ENCODE peak calls at places on chromosomes 2 and 18, in four cellular contexts. Q, L, A and Y are unnamed samples.

GRCh38 chr2:230706053-230706498 is 6.6 kb upstream of the CAB39 start:
- DNase-seq in Q (no peak), L (no peak), A (no peak), Y (no peak)

GRCh38 chr2:105143467-105144127 is 97.9 kb upstream of the GPR45 start:
- DNase-seq in Q (no peak), L (no peak), A (no peak), Y (no peak)

GRCh38 chr2:216554755-216555154 is 56.1 kb downstream of the RPL37A start:
- DNase-seq in Q (no peak), L (no peak), A (no peak), Y (no peak)

GRCh38 chr2:189149981-189150380 is 29.6 kb downstream of the COL5A2 start:
- DNase-seq in Q (no peak), L (no peak), A (peak), Y (peak)

GRCh38 chr18:74266161-74266560 is 25.6 kb downstream of the CYB5A start:
- DNase-seq in Q (no peak), L (no peak), A (no peak), Y (no peak)

GRCh38 chr2:186496401-186496800 is 10.3 kb downstream of the ZC3H15 start:
- DNase-seq in Q (no peak), L (no peak), A (no peak), Y (no peak)

GRCh38 chr2:179571141-179571713 is 290.2 kb downstream of the ZNF385B start:
- DNase-seq in Q (no peak), L (no peak), A (no peak), Y (no peak)

GRCh38 chr2:11123856-11124759 is 31.2 kb upstream of the SLC66A3 start:
- DNase-seq in Q (peak), L (peak), A (peak), Y (peak)

GRCh38 chr2:33212151-33212550 is 264.3 kb upstream of the RASGRP3 start:
- DNase-seq in Q (no peak), L (peak), A (peak), Y (no peak)

GRCh38 chr2:43070676-43071491 is 155.5 kb downstream of the ZFP36L2 start:
- DNase-seq in Q (no peak), L (no peak), A (no peak), Y (no peak)

GRCh38 chr2:229124126-229124525 is 147.0 kb downstream of the PID1 start:
- DNase-seq in Q (no peak), L (no peak), A (no peak), Y (no peak)

GRCh38 chr2:182541268-182541667 is 114.4 kb upstream of the PDE1A start:
- DNase-seq in Q (no peak), L (no peak), A (no peak), Y (no peak)

GRCh38 chr2:9153589-9153988 is 53.0 kb upstream of the ASAP2 start:
- DNase-seq in Q (peak), L (no peak), A (no peak), Y (no peak)

GRCh38 chr2:58098254-58099096 is 51.9 kb downstream of the VRK2 start:
- DNase-seq in Q (no peak), L (no peak), A (peak), Y (no peak)

GRCh38 chr2:47070155-47070919 is 84.8 kb downstream of the STPG4 start:
- DNase-seq in Q (no peak), L (no peak), A (no peak), Y (no peak)

GRCh38 chr2:2845267-2845666 is 514.2 kb upstream of the MYT1L start:
- DNase-seq in Q (no peak), L (no peak), A (no peak), Y (no peak)

GRCh38 chr2:2777213-2777612 is 446.1 kb upstream of the MYT1L start:
- DNase-seq in Q (no peak), L (no peak), A (no peak), Y (no peak)

GRCh38 chr18:37778417-37779165 is 213.0 kb upstream of the CELF4 start:
- DNase-seq in Q (peak), L (peak), A (peak), Y (no peak)

GRCh38 chr2:6863792-6864191 is 1.9 kb downstream of the CMPK2 start:
- DNase-seq in Q (no peak), L (no peak), A (no peak), Y (no peak)

GRCh38 chr18:27558388-27559158 is 373.5 kb upstream of the CHST9 start:
- DNase-seq in Q (no peak), L (no peak), A (no peak), Y (no peak)

GRCh38 chr18:24964213-24964612 is 387.8 kb downstream of the ZNF521 start:
- DNase-seq in Q (no peak), L (no peak), A (no peak), Y (no peak)

GRCh38 chr2:177717831-177718618 is 325.5 kb downstream of the AGPS start:
- DNase-seq in Q (no peak), L (no peak), A (no peak), Y (no peak)

GRCh38 chr18:76459687-76460350 is 35.2 kb downstream of the ZNF516 start:
- DNase-seq in Q (peak), L (peak), A (peak), Y (no peak)

GRCh38 chr2:26651458-26652155 is 10.4 kb upstream of the CIB4 start:
- DNase-seq in Q (no peak), L (no peak), A (no peak), Y (no peak)

GRCh38 chr2:9247177-9247576 is 40.6 kb downstream of the ASAP2 start:
- DNase-seq in Q (no peak), L (no peak), A (no peak), Y (no peak)

GRCh38 chr18:13491138-13491537 is 235.2 kb downstream of the FAM210A start:
- DNase-seq in Q (no peak), L (no peak), A (no peak), Y (no peak)

GRCh38 chr2:127220807-127221527 is 868 bp upstream of the CYP27C1 start:
- DNase-seq in Q (no peak), L (peak), A (no peak), Y (no peak)
- H3K4me3 ChIP-seq in Q (peak), L (peak), A (no peak), Y (no peak)

GRCh38 chr18:62809900-62810299 is 94.6 kb downstream of the PHLPP1 start:
- DNase-seq in Q (no peak), L (no peak), A (no peak), Y (no peak)

GRCh38 chr18:62811674-62812073 is 96.3 kb downstream of the PHLPP1 start:
- DNase-seq in Q (no peak), L (no peak), A (no peak), Y (no peak)

GRCh38 chr18:62810682-62811081 is 95.3 kb downstream of the PHLPP1 start:
- DNase-seq in Q (no peak), L (no peak), A (no peak), Y (no peak)

GRCh38 chr18:62807406-62807805 is 92.1 kb downstream of the PHLPP1 start:
- DNase-seq in Q (no peak), L (no peak), A (no peak), Y (no peak)

DNA sequence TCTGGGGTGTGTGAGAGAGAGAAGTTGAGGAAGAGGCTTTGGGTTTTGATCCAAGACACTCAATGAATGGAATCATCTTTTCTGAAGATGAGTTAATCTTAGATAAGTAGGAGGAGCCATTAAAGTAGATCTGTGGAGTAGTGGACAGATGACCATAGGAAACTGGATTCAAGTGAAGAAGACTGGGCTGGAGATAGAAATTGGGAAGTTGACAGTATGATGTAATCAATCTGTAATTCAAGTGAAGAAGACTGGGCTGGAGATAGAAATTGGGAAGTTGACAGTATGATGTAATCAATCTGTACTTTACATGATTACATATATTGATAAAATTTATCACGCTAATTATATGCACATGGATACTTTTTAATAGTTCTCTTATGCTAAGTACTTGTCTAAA is 92.8 kb downstream of the PHLPP1 start:
- DNase-seq in Q (no peak), L (no peak), A (no peak), Y (no peak)
- TF ChIP-seq CTCF in Q (no peak), L (no peak), A (no peak), Y (no peak)

GRCh38 chr2:64277101-64277849 is 133.1 kb upstream of the PELI1 start:
- DNase-seq in Q (peak), L (no peak), A (no peak), Y (peak)
- H3K4me3 ChIP-seq in Q (peak), L (no peak), A (no peak), Y (no peak)

DNA sequence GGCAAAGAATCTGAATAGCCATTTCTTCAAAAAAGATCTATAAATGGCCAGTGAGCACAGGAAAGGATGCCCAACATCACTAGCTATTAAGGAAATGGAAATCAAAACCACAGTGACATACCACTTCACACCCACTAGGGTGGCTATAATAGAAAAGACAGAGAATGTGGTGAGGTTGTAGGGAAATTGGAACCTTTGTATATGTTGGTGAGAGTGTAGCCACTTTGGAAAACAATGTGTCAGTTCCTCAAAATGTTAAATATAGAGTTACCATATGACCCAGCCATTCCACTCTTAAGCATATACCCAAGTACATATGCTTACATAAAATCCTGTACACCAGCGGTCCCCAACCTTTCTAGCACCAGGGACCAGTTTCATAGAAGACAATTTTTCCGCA is 152.8 kb downstream of the SMAD2 start:
- DNase-seq in Q (no peak), L (no peak), A (no peak), Y (no peak)
- TF ChIP-seq CTCF in Q (no peak), L (no peak), A (no peak), Y (no peak)